ENCODE peak calls at places on chromosomes 6 and 20, in six cellular contexts. K is esophagus squamous epithelium, U is prostate gland, S is spleen, B is body of pancreas, Q is lower leg skin. Z is an unnamed sample.

GRCh38 chr6:150631283-150631981 is 31.7 kb downstream of the PLEKHG1 start:
- DNase-seq in K (no peak), U (no peak), S (peak; percentile 82), B (no peak), Q (no peak), Z (no peak)

GRCh38 chr20:5910192-5910591 is 40.1 kb downstream of the TRMT6 start:
- DNase-seq in U (no peak), B (no peak), S (no peak), Q (no peak), K (no peak), Z (no peak)

GRCh38 chr6:3885262-3886036 is 36.3 kb downstream of the FAM50B start:
- DNase-seq in U (no peak), B (peak; percentile 59), Q (peak; percentile 59), K (no peak), S (no peak), Z (no peak)

GRCh38 chr6:98486052-98486451 is 348.3 kb upstream of the POU3F2 start:
- DNase-seq in K (no peak), Q (no peak), U (no peak), B (no peak), S (no peak), Z (no peak)

GRCh38 chr6:5422321-5422915 is 161.1 kb downstream of the FARS2 start:
- DNase-seq in U (peak; percentile 19), S (no peak), Q (no peak), K (no peak), B (peak; percentile 61), Z (no peak)

GRCh38 chr6:98124176-98124575 is 710.2 kb upstream of the POU3F2 start:
- DNase-seq in K (no peak), S (no peak), U (no peak), Q (no peak), B (no peak), Z (no peak)

GRCh38 chr6:22906091-22906549 is 336.8 kb downstream of the HDGFL1 start:
- DNase-seq in K (no peak), B (no peak), S (no peak), U (no peak), Q (no peak), Z (peak; percentile 29)

GRCh38 chr6:81997091-81997926 is 244.8 kb upstream of the TENT5A start:
- DNase-seq in K (no peak), B (no peak), U (no peak), Q (no peak), S (no peak), Z (no peak)

GRCh38 chr6:125835221-125835744 is 44.5 kb downstream of the NCOA7 start:
- DNase-seq in K (no peak), S (no peak), U (no peak), Q (no peak), B (no peak), Z (no peak)

GRCh38 chr6:169132361-169132895 is 121.2 kb downstream of the THBS2 start:
- DNase-seq in S (no peak), K (no peak), Q (no peak), U (no peak), B (no peak), Z (no peak)

GRCh38 chr6:149938571-149939462 is 3.0 kb upstream of the ULBP2 start:
- DNase-seq in Q (peak; percentile 84), K (no peak), U (no peak), B (no peak), S (peak; percentile 83), Z (no peak)

GRCh38 chr6:134589512-134589911 is 271.6 kb upstream of the SGK1 start:
- DNase-seq in U (no peak), S (no peak), Q (no peak), K (no peak), B (no peak), Z (peak; percentile 39)

GRCh38 chr20:19427913-19428800 is 215.7 kb downstream of the SLC24A3 start:
- DNase-seq in S (no peak), Q (no peak), U (no peak), K (no peak), B (no peak), Z (no peak)

GRCh38 chr6:138844203-138844602 is 48.3 kb downstream of the ECT2L start:
- DNase-seq in Q (no peak), U (no peak), B (no peak), S (no peak), K (no peak), Z (no peak)

GRCh38 chr6:139600919-139601470 is 226.5 kb upstream of the CITED2 start:
- DNase-seq in Q (no peak), K (no peak), U (no peak), S (no peak), B (no peak), Z (no peak)

GRCh38 chr20:40497781-40498691 is 191.0 kb downstream of the MAFB start:
- DNase-seq in Q (no peak), S (peak; percentile 87), B (no peak), K (peak; percentile 25), U (no peak), Z (no peak)

GRCh38 chr6:167802339-167802738 is 24.4 kb upstream of the AFDN start:
- DNase-seq in S (peak; percentile 20), K (no peak), U (no peak), Q (peak; percentile 36), B (no peak), Z (no peak)

GRCh38 chr6:127515794-127516675 is 3.1 kb downstream of the MTCL3 start:
- DNase-seq in K (no peak), B (peak; percentile 36), U (peak; percentile 36), Q (peak; percentile 90), S (peak; percentile 91), Z (peak; percentile 35)

GRCh38 chr6:130560231-130560630 is 194.4 kb downstream of the TMEM200A start:
- DNase-seq in S (no peak), Q (no peak), U (no peak), B (no peak), K (no peak), Z (no peak)

GRCh38 chr6:159232751-159233150 is 63.6 kb downstream of the FNDC1 start:
- DNase-seq in B (no peak), K (no peak), S (no peak), U (no peak), Q (no peak), Z (no peak)

GRCh38 chr20:5312518-5312917 is 4.2 kb downstream of the PROKR2 start:
- DNase-seq in U (no peak), K (no peak), B (no peak), S (no peak), Q (no peak), Z (no peak)

GRCh38 chr6:148513145-148514071 is 170.8 kb downstream of the SASH1 start:
- DNase-seq in B (no peak), S (no peak), K (no peak), U (no peak), Q (no peak), Z (no peak)

GRCh38 chr6:113622254-113622653 is 234.9 kb upstream of the MARCKS start:
- DNase-seq in B (no peak), U (no peak), Q (no peak), S (no peak), K (no peak), Z (no peak)

GRCh38 chr6:79818471-79818870 is 128.9 kb downstream of the ELOVL4 start:
- DNase-seq in B (no peak), S (no peak), K (no peak), Q (no peak), U (no peak), Z (no peak)

GRCh38 chr6:168603234-168603633 is 162.2 kb downstream of the SMOC2 start:
- DNase-seq in Q (no peak), S (no peak), U (no peak), K (no peak), B (no peak), Z (no peak)

GRCh38 chr6:34876451-34876850 is 11.4 kb downstream of the TAF11 start:
- DNase-seq in Q (no peak), U (no peak), B (no peak), S (no peak), K (no peak), Z (no peak)

GRCh38 chr6:34872332-34872731 is 15.5 kb downstream of the TAF11 start:
- DNase-seq in K (no peak), S (no peak), B (no peak), U (no peak), Q (no peak), Z (no peak)

GRCh38 chr6:34875292-34876213 is 12.3 kb downstream of the TAF11 start:
- DNase-seq in K (no peak), S (no peak), Q (no peak), B (no peak), U (no peak), Z (no peak)

GRCh38 chr6:34877259-34877658 is 10.6 kb downstream of the TAF11 start:
- DNase-seq in S (no peak), K (no peak), U (no peak), Q (no peak), B (no peak), Z (no peak)

GRCh38 chr6:34877869-34878485 is 9.9 kb downstream of the TAF11 start:
- DNase-seq in B (no peak), U (no peak), Q (no peak), S (no peak), K (no peak), Z (no peak)
- TF ChIP-seq POLR2A in B (no peak), U (no peak), Q (no peak), S (no peak), K (no peak), Z (no peak)

DNA sequence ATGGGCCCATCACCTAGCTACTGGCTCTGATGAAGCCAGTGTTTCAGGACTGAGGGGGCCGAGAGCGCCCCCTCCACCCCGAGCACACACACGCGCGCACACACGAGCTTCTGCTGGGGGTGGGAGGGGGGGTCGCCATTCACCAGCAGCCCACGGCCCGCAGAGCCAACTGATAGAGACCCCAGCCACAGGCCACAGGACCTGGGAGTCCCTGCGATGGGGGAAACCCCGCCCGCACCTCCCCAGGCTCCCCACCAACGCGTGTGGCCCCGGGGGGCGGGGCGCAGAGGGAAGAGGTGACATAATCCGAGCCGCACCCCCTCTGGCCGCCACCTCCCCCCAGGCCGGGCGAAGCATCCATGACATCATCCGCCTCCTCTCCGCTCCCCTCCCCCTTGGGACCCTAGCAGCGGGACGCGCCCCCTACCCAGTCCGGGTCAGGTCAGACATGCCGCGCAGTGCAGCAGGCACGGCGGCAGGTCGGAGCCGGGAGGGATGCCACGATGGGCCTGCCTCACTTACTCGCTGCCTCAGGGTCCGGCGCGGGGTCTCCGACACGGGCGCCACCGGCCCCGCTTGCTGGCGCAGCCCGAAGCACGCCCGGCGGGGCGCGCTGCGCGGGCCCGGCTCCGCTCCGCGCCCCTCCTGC is at the start of gene LZTS3:
- DNase-seq in Q (peak; percentile 95), S (peak; percentile 90), K (no peak), B (peak; percentile 79), U (peak; percentile 39), Z (peak; percentile 94)
- TF ChIP-seq POLR2A in Q (no peak), S (no peak), K (no peak), B (peak; percentile 60), U (no peak), Z (peak; percentile 50)

DNA sequence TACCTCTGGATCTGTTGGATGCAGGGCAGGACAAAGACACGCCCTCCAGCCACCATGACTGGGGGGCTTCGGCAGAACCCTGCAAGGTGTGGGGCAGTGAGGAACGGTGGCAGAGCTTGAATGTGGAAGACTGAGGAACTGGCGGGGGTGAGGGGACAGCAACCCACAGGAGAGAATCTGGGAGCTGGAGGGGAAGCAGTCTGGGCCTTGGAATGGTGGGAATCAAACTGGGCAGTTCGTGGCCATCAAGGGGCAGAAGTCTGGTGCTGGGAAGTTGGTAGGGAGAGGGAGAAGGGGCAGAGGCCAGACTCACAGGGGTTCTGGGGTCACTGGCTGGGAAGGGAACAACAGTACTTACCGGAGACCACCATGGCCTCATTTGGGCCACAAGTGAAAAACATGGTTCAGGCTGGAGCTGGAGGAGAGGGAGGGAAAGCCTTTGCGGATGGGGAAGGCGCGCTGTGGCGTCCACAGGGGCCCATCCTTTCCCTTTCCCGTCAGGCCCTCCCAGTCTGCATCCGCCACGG is 635 bp downstream of the FLOT1 start:
- DNase-seq in B (no peak), K (no peak), U (no peak), S (peak; percentile 80), Q (no peak), Z (no peak)
- TF ChIP-seq POLR2A in B (no peak), K (no peak), U (no peak), S (no peak), Q (no peak), Z (no peak)

GRCh38 chr20:46119028-46119546 is 973 bp downstream of the CD40 start:
- DNase-seq in K (no peak), U (no peak), Q (peak; percentile 74), B (no peak), S (no peak), Z (no peak)
- TF ChIP-seq POLR2A in K (no peak), U (no peak), Q (no peak), B (no peak), S (no peak), Z (no peak)